ENCODE peak calls at places on chromosomes 3 and 15, in ten cellular contexts. One of them, this sample, is unnamed.

GRCh38 chr15:88909956-88910831 is 3.0 kb downstream of the MFGE8 start:
- DNase-seq in aorta: peak
- DNase-seq in tibial artery: no peak
- DNase-seq in HFF-Myc: no peak
- DNase-seq in BE2C: no peak
- DNase-seq in foreskin fibroblast: peak
- DNase-seq in lower lobe of right lung: no peak
- DNase-seq in transverse colon: no peak
- DNase-seq in osteoblast: peak
- DNase-seq in thyroid gland: peak
- DNase-seq in this sample: no peak

GRCh38 chr15:68800875-68801274 is 19.8 kb downstream of the ANP32A start:
- DNase-seq in aorta: no peak
- DNase-seq in tibial artery: peak
- DNase-seq in HFF-Myc: no peak
- DNase-seq in BE2C: no peak
- DNase-seq in foreskin fibroblast: no peak
- DNase-seq in lower lobe of right lung: no peak
- DNase-seq in transverse colon: no peak
- DNase-seq in osteoblast: no peak
- DNase-seq in thyroid gland: no peak
- DNase-seq in this sample: no peak

GRCh38 chr15:55661431-55661830 is 73.3 kb upstream of the PYGO1 start:
- DNase-seq in aorta: no peak
- DNase-seq in tibial artery: no peak
- DNase-seq in HFF-Myc: no peak
- DNase-seq in BE2C: no peak
- DNase-seq in foreskin fibroblast: no peak
- DNase-seq in lower lobe of right lung: no peak
- DNase-seq in transverse colon: no peak
- DNase-seq in osteoblast: no peak
- DNase-seq in thyroid gland: no peak
- DNase-seq in this sample: peak

GRCh38 chr3:143975549-143976152 is 4.0 kb downstream of the DIPK2A start:
- DNase-seq in aorta: no peak
- DNase-seq in tibial artery: no peak
- DNase-seq in HFF-Myc: no peak
- DNase-seq in BE2C: no peak
- DNase-seq in foreskin fibroblast: peak
- DNase-seq in lower lobe of right lung: no peak
- DNase-seq in transverse colon: no peak
- DNase-seq in osteoblast: peak
- DNase-seq in thyroid gland: no peak
- DNase-seq in this sample: peak

GRCh38 chr3:195558602-195559001 is 15.5 kb upstream of the PPP1R2 start:
- DNase-seq in aorta: no peak
- DNase-seq in tibial artery: no peak
- DNase-seq in HFF-Myc: peak
- DNase-seq in BE2C: no peak
- DNase-seq in foreskin fibroblast: peak
- DNase-seq in lower lobe of right lung: no peak
- DNase-seq in transverse colon: peak
- DNase-seq in osteoblast: no peak
- DNase-seq in thyroid gland: peak
- DNase-seq in this sample: peak

GRCh38 chr3:125052671-125053303 is 3.0 kb downstream of the HEG1 start:
- DNase-seq in aorta: peak
- DNase-seq in tibial artery: no peak
- DNase-seq in HFF-Myc: no peak
- DNase-seq in BE2C: no peak
- DNase-seq in foreskin fibroblast: peak
- DNase-seq in lower lobe of right lung: no peak
- DNase-seq in transverse colon: no peak
- DNase-seq in osteoblast: peak
- DNase-seq in thyroid gland: no peak
- DNase-seq in this sample: peak

GRCh38 chr15:57649138-57649537 is 57.4 kb upstream of the POLR2M start:
- DNase-seq in aorta: no peak
- DNase-seq in tibial artery: no peak
- DNase-seq in HFF-Myc: no peak
- DNase-seq in BE2C: no peak
- DNase-seq in foreskin fibroblast: peak
- DNase-seq in lower lobe of right lung: no peak
- DNase-seq in transverse colon: no peak
- DNase-seq in osteoblast: no peak
- DNase-seq in thyroid gland: no peak
- DNase-seq in this sample: peak

GRCh38 chr3:138009476-138010272 is at the start of gene CLDN18:
- DNase-seq in aorta: no peak
- DNase-seq in tibial artery: no peak
- DNase-seq in HFF-Myc: no peak
- DNase-seq in BE2C: no peak
- DNase-seq in foreskin fibroblast: no peak
- DNase-seq in lower lobe of right lung: peak
- DNase-seq in transverse colon: no peak
- DNase-seq in osteoblast: no peak
- DNase-seq in thyroid gland: peak
- DNase-seq in this sample: peak

GRCh38 chr3:143811602-143812001 is 36.7 kb downstream of the SLC9A9 start:
- DNase-seq in aorta: peak
- DNase-seq in tibial artery: peak
- DNase-seq in HFF-Myc: no peak
- DNase-seq in BE2C: no peak
- DNase-seq in foreskin fibroblast: peak
- DNase-seq in lower lobe of right lung: no peak
- DNase-seq in transverse colon: peak
- DNase-seq in osteoblast: no peak
- DNase-seq in thyroid gland: peak
- DNase-seq in this sample: no peak

GRCh38 chr3:131231710-131232348 is 149.7 kb upstream of the NUDT16 start:
- DNase-seq in aorta: no peak
- DNase-seq in tibial artery: no peak
- DNase-seq in HFF-Myc: no peak
- DNase-seq in BE2C: no peak
- DNase-seq in foreskin fibroblast: peak
- DNase-seq in lower lobe of right lung: no peak
- DNase-seq in transverse colon: no peak
- DNase-seq in osteoblast: peak
- DNase-seq in thyroid gland: no peak
- DNase-seq in this sample: no peak

GRCh38 chr3:45923755-45924154 is 19.5 kb upstream of the CXCR6 start:
- DNase-seq in aorta: no peak
- DNase-seq in tibial artery: peak
- DNase-seq in HFF-Myc: no peak
- DNase-seq in BE2C: no peak
- DNase-seq in foreskin fibroblast: peak
- DNase-seq in lower lobe of right lung: no peak
- DNase-seq in transverse colon: no peak
- DNase-seq in osteoblast: no peak
- DNase-seq in thyroid gland: no peak
- DNase-seq in this sample: peak

GRCh38 chr3:97872209-97873042 is 50.6 kb downstream of the CRYBG3 start:
- DNase-seq in aorta: no peak
- DNase-seq in tibial artery: no peak
- DNase-seq in HFF-Myc: peak
- DNase-seq in BE2C: peak
- DNase-seq in foreskin fibroblast: peak
- DNase-seq in lower lobe of right lung: no peak
- DNase-seq in transverse colon: no peak
- DNase-seq in osteoblast: peak
- DNase-seq in thyroid gland: no peak
- DNase-seq in this sample: peak

GRCh38 chr15:100939786-100940185 is 20.6 kb downstream of the LRRK1 start:
- DNase-seq in aorta: no peak
- DNase-seq in tibial artery: no peak
- DNase-seq in HFF-Myc: no peak
- DNase-seq in BE2C: no peak
- DNase-seq in foreskin fibroblast: no peak
- DNase-seq in lower lobe of right lung: no peak
- DNase-seq in transverse colon: no peak
- DNase-seq in osteoblast: no peak
- DNase-seq in thyroid gland: no peak
- DNase-seq in this sample: no peak

GRCh38 chr3:156817931-156818765 is 8.0 kb upstream of the LEKR1 start:
- DNase-seq in aorta: no peak
- DNase-seq in tibial artery: no peak
- DNase-seq in HFF-Myc: no peak
- DNase-seq in BE2C: no peak
- DNase-seq in foreskin fibroblast: no peak
- DNase-seq in lower lobe of right lung: no peak
- DNase-seq in transverse colon: no peak
- DNase-seq in osteoblast: peak
- DNase-seq in thyroid gland: no peak
- DNase-seq in this sample: no peak

GRCh38 chr15:44620081-44620480 is 43.4 kb downstream of the SPG11 start:
- DNase-seq in aorta: no peak
- DNase-seq in tibial artery: no peak
- DNase-seq in HFF-Myc: no peak
- DNase-seq in BE2C: no peak
- DNase-seq in foreskin fibroblast: no peak
- DNase-seq in lower lobe of right lung: no peak
- DNase-seq in transverse colon: no peak
- DNase-seq in osteoblast: no peak
- DNase-seq in thyroid gland: no peak
- DNase-seq in this sample: no peak

GRCh38 chr15:44616974-44617373 is 46.5 kb downstream of the SPG11 start:
- DNase-seq in aorta: no peak
- DNase-seq in tibial artery: no peak
- DNase-seq in HFF-Myc: no peak
- DNase-seq in BE2C: no peak
- DNase-seq in foreskin fibroblast: no peak
- DNase-seq in lower lobe of right lung: no peak
- DNase-seq in transverse colon: no peak
- DNase-seq in osteoblast: no peak
- DNase-seq in thyroid gland: no peak
- DNase-seq in this sample: no peak
- H3K4me3 ChIP-seq in aorta: no peak
- H3K4me3 ChIP-seq in tibial artery: no peak
- H3K4me3 ChIP-seq in HFF-Myc: no peak
- H3K4me3 ChIP-seq in BE2C: no peak
- H3K4me3 ChIP-seq in foreskin fibroblast: no peak
- H3K4me3 ChIP-seq in lower lobe of right lung: no peak
- H3K4me3 ChIP-seq in transverse colon: no peak
- H3K4me3 ChIP-seq in osteoblast: no peak
- H3K4me3 ChIP-seq in thyroid gland: no peak
- H3K4me3 ChIP-seq in this sample: no peak

DNA sequence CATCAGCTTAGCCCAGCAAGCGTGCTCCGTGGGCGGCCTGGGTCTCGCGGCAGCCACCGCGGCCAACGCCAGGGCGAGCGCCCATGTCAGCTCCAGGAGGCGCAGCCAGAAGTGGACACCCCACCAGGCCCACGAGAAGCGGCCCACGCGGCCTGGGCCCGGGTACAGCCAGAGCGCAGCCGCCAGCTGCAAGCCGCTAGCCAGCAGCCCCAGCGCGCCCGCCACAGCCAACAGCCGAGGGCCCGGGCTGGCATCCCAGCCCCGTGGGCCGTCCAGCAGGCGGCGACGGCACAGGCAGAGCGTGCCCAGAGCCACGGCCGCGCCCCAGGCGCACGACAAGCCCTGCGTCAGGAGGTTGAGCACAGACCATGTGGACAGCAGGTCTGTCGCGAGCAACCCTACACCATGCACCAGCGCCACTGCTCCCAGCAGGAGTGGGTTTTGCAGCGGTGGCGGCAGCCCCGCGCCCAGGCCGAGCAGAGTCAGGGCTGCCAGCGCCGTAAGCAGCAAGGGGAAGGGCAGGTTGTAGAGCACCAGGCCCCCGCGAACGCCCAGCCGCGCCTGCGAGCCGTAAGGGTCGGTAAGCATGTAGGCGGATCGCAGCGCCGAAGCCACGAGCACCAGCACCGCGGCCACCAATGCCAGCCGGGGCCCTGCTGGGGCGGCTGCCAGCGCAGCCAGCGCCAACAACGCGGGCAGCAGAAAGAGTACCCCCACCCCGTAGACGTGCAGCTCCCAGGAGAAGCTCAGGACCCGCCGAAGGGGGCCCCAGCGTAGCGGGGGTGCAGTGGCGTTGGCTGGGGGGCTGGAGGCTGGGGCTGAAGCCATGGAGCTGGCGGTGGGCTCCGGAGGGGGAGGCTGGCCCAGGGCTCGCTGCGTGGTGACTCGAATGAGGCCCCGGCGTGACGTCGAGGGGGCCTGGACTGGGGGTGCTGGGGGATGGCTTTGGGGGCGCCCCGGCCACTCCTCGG is 4.9 kb downstream of the PRRT3 start:
- DNase-seq in aorta: peak
- DNase-seq in tibial artery: peak
- DNase-seq in HFF-Myc: no peak
- DNase-seq in BE2C: peak
- DNase-seq in foreskin fibroblast: peak
- DNase-seq in lower lobe of right lung: peak
- DNase-seq in transverse colon: peak
- DNase-seq in osteoblast: peak
- DNase-seq in thyroid gland: peak
- DNase-seq in this sample: peak
- H3K4me3 ChIP-seq in aorta: peak
- H3K4me3 ChIP-seq in tibial artery: peak
- H3K4me3 ChIP-seq in HFF-Myc: peak
- H3K4me3 ChIP-seq in BE2C: peak
- H3K4me3 ChIP-seq in foreskin fibroblast: peak
- H3K4me3 ChIP-seq in lower lobe of right lung: peak
- H3K4me3 ChIP-seq in transverse colon: peak
- H3K4me3 ChIP-seq in osteoblast: peak
- H3K4me3 ChIP-seq in thyroid gland: peak
- H3K4me3 ChIP-seq in this sample: peak

DNA sequence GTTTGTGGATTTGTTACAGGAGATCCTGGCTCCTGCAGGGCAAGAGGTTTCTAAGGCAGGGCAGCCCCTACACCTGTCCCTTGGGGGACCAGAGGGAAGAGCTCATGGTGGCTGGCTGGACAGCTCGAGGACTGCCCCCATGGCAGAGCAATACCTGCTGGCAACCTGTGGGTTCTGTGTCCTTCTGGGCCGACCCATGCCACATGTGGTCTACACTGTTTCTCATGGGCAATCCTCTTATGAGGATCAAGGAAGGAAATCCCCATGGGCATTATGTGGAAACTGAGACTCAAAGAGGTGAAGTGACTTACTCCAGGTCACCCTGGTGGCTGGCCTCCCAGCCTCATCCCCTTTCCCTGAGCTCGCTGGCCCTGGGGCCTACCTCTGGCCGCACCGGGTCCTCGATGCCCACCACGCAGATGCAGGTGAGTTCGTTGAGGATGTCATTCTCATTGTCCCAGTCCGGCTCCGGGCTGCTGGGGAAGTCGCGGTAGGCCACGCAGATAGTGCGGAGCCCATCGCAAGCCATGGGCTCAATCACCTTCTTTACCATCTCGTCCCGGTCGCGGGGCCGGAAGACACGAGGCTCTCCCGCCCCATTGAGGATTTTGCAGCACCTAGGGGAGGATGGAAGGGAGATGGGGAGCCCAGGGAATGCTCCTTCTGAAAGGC is 37.5 kb upstream of the SEC13 start:
- DNase-seq in aorta: no peak
- DNase-seq in tibial artery: no peak
- DNase-seq in HFF-Myc: no peak
- DNase-seq in BE2C: no peak
- DNase-seq in foreskin fibroblast: no peak
- DNase-seq in lower lobe of right lung: peak
- DNase-seq in transverse colon: no peak
- DNase-seq in osteoblast: peak
- DNase-seq in thyroid gland: no peak
- DNase-seq in this sample: no peak
- H3K4me3 ChIP-seq in aorta: no peak
- H3K4me3 ChIP-seq in tibial artery: no peak
- H3K4me3 ChIP-seq in HFF-Myc: no peak
- H3K4me3 ChIP-seq in BE2C: no peak
- H3K4me3 ChIP-seq in foreskin fibroblast: no peak
- H3K4me3 ChIP-seq in lower lobe of right lung: no peak
- H3K4me3 ChIP-seq in transverse colon: no peak
- H3K4me3 ChIP-seq in osteoblast: no peak
- H3K4me3 ChIP-seq in thyroid gland: no peak
- H3K4me3 ChIP-seq in this sample: no peak

GRCh38 chr3:184339016-184339415 is 1.6 kb downstream of the FAM131A start:
- DNase-seq in aorta: peak
- DNase-seq in tibial artery: no peak
- DNase-seq in HFF-Myc: no peak
- DNase-seq in BE2C: no peak
- DNase-seq in foreskin fibroblast: no peak
- DNase-seq in lower lobe of right lung: no peak
- DNase-seq in transverse colon: no peak
- DNase-seq in osteoblast: no peak
- DNase-seq in thyroid gland: no peak
- DNase-seq in this sample: no peak
- H3K4me3 ChIP-seq in aorta: peak
- H3K4me3 ChIP-seq in tibial artery: peak
- H3K4me3 ChIP-seq in HFF-Myc: no peak
- H3K4me3 ChIP-seq in BE2C: peak
- H3K4me3 ChIP-seq in foreskin fibroblast: no peak
- H3K4me3 ChIP-seq in lower lobe of right lung: peak
- H3K4me3 ChIP-seq in transverse colon: no peak
- H3K4me3 ChIP-seq in osteoblast: peak
- H3K4me3 ChIP-seq in thyroid gland: no peak
- H3K4me3 ChIP-seq in this sample: peak